ENCODE peak calls at places on chromosomes 4 and X, in nine cellular contexts. One of them, this sample, is unnamed.

GRCh38 chr4:114598191-114599121 is at the start of gene UGT8:
- DNase-seq in H9: peak; percentile 77
- DNase-seq in H7: peak; percentile 77
- DNase-seq in lung microvascular endothelial cell: peak; percentile 19
- DNase-seq in glutamatergic neuron: peak; percentile 74
- DNase-seq in cardiac fibroblast: peak; percentile 8
- DNase-seq in uterus: no peak
- DNase-seq in activated T-helper 1 cell treated with Interleukin-2 at 50 U/mL for 16 hours: no peak
- DNase-seq in stimulated activated CD4-positive, alpha-beta T cell treated with anti-CD3 and anti-CD28 coated beads, Interleukin-4, amount 100 ng/mL, for 48 hours: peak; percentile 20
- DNase-seq in this sample: peak; percentile 28

GRCh38 chr4:169485791-169486742 is 126.3 kb downstream of the NEK1 start:
- DNase-seq in uterus: no peak
- DNase-seq in H9: no peak
- DNase-seq in lung microvascular endothelial cell: peak; percentile 78
- DNase-seq in glutamatergic neuron: peak; percentile 27
- DNase-seq in cardiac fibroblast: peak; percentile 74
- DNase-seq in H7: peak; percentile 21
- DNase-seq in stimulated activated CD4-positive, alpha-beta T cell treated with anti-CD3 and anti-CD28 coated beads, Interleukin-4, amount 100 ng/mL, for 48 hours: no peak
- DNase-seq in activated T-helper 1 cell treated with Interleukin-2 at 50 U/mL for 16 hours: no peak
- DNase-seq in this sample: peak; percentile 59

GRCh38 chr4:153789741-153790651 is 1.1 kb upstream of the SFRP2 start:
- DNase-seq in lung microvascular endothelial cell: no peak
- DNase-seq in activated T-helper 1 cell treated with Interleukin-2 at 50 U/mL for 16 hours: no peak
- DNase-seq in glutamatergic neuron: peak; percentile 29
- DNase-seq in H7: peak; percentile 83
- DNase-seq in cardiac fibroblast: no peak
- DNase-seq in uterus: no peak
- DNase-seq in stimulated activated CD4-positive, alpha-beta T cell treated with anti-CD3 and anti-CD28 coated beads, Interleukin-4, amount 100 ng/mL, for 48 hours: no peak
- DNase-seq in H9: peak; percentile 97
- DNase-seq in this sample: peak; percentile 42

GRCh38 chr4:108036252-108036651 is 46.6 kb downstream of the HADH start:
- DNase-seq in H7: no peak
- DNase-seq in lung microvascular endothelial cell: no peak
- DNase-seq in cardiac fibroblast: no peak
- DNase-seq in glutamatergic neuron: no peak
- DNase-seq in uterus: peak; percentile 24
- DNase-seq in H9: no peak
- DNase-seq in activated T-helper 1 cell treated with Interleukin-2 at 50 U/mL for 16 hours: peak; percentile 35
- DNase-seq in stimulated activated CD4-positive, alpha-beta T cell treated with anti-CD3 and anti-CD28 coated beads, Interleukin-4, amount 100 ng/mL, for 48 hours: peak; percentile 40
- DNase-seq in this sample: no peak

GRCh38 chrX:47958943-47959342 is 44.8 kb downstream of the ZNF182 start:
- DNase-seq in H9: peak; percentile 36
- DNase-seq in activated T-helper 1 cell treated with Interleukin-2 at 50 U/mL for 16 hours: no peak
- DNase-seq in uterus: no peak
- DNase-seq in cardiac fibroblast: peak; percentile 5
- DNase-seq in lung microvascular endothelial cell: peak; percentile 20
- DNase-seq in glutamatergic neuron: no peak
- DNase-seq in stimulated activated CD4-positive, alpha-beta T cell treated with anti-CD3 and anti-CD28 coated beads, Interleukin-4, amount 100 ng/mL, for 48 hours: no peak
- DNase-seq in H7: peak; percentile 25
- DNase-seq in this sample: no peak

GRCh38 chr4:41212221-41213203 is 1.8 kb downstream of the APBB2 start:
- DNase-seq in stimulated activated CD4-positive, alpha-beta T cell treated with anti-CD3 and anti-CD28 coated beads, Interleukin-4, amount 100 ng/mL, for 48 hours: no peak
- DNase-seq in glutamatergic neuron: peak; percentile 25
- DNase-seq in H9: no peak
- DNase-seq in lung microvascular endothelial cell: peak; percentile 70
- DNase-seq in activated T-helper 1 cell treated with Interleukin-2 at 50 U/mL for 16 hours: no peak
- DNase-seq in H7: peak; percentile 64
- DNase-seq in uterus: peak; percentile 41
- DNase-seq in cardiac fibroblast: peak; percentile 85
- DNase-seq in this sample: no peak

GRCh38 chr4:110622841-110623709 is at the start of gene PITX2:
- DNase-seq in cardiac fibroblast: peak; percentile 95
- DNase-seq in uterus: peak; percentile 37
- DNase-seq in H7: peak; percentile 100
- DNase-seq in activated T-helper 1 cell treated with Interleukin-2 at 50 U/mL for 16 hours: no peak
- DNase-seq in glutamatergic neuron: peak; percentile 100
- DNase-seq in H9: peak; percentile 100
- DNase-seq in lung microvascular endothelial cell: peak; percentile 88
- DNase-seq in stimulated activated CD4-positive, alpha-beta T cell treated with anti-CD3 and anti-CD28 coated beads, Interleukin-4, amount 100 ng/mL, for 48 hours: peak; percentile 37
- DNase-seq in this sample: peak; percentile 47

GRCh38 chr4:41693629-41694028 is 54.9 kb downstream of the PHOX2B start:
- DNase-seq in uterus: no peak
- DNase-seq in lung microvascular endothelial cell: peak; percentile 50
- DNase-seq in H7: peak; percentile 5
- DNase-seq in H9: no peak
- DNase-seq in stimulated activated CD4-positive, alpha-beta T cell treated with anti-CD3 and anti-CD28 coated beads, Interleukin-4, amount 100 ng/mL, for 48 hours: no peak
- DNase-seq in glutamatergic neuron: no peak
- DNase-seq in cardiac fibroblast: peak; percentile 47
- DNase-seq in activated T-helper 1 cell treated with Interleukin-2 at 50 U/mL for 16 hours: no peak
- DNase-seq in this sample: peak; percentile 20

GRCh38 chrX:69211701-69212100 is 46.4 kb upstream of the PJA1 start:
- DNase-seq in cardiac fibroblast: no peak
- DNase-seq in activated T-helper 1 cell treated with Interleukin-2 at 50 U/mL for 16 hours: no peak
- DNase-seq in uterus: no peak
- DNase-seq in H9: no peak
- DNase-seq in glutamatergic neuron: no peak
- DNase-seq in lung microvascular endothelial cell: no peak
- DNase-seq in H7: no peak
- DNase-seq in stimulated activated CD4-positive, alpha-beta T cell treated with anti-CD3 and anti-CD28 coated beads, Interleukin-4, amount 100 ng/mL, for 48 hours: no peak
- DNase-seq in this sample: no peak

GRCh38 chr4:95013236-95013635 is 255.5 kb downstream of the BMPR1B start:
- DNase-seq in stimulated activated CD4-positive, alpha-beta T cell treated with anti-CD3 and anti-CD28 coated beads, Interleukin-4, amount 100 ng/mL, for 48 hours: no peak
- DNase-seq in lung microvascular endothelial cell: no peak
- DNase-seq in H9: no peak
- DNase-seq in glutamatergic neuron: no peak
- DNase-seq in activated T-helper 1 cell treated with Interleukin-2 at 50 U/mL for 16 hours: no peak
- DNase-seq in H7: no peak
- DNase-seq in uterus: no peak
- DNase-seq in cardiac fibroblast: no peak
- DNase-seq in this sample: no peak

GRCh38 chrX:37785569-37785968 is 5.7 kb downstream of the CYBB start:
- DNase-seq in H9: no peak
- DNase-seq in cardiac fibroblast: no peak
- DNase-seq in stimulated activated CD4-positive, alpha-beta T cell treated with anti-CD3 and anti-CD28 coated beads, Interleukin-4, amount 100 ng/mL, for 48 hours: no peak
- DNase-seq in activated T-helper 1 cell treated with Interleukin-2 at 50 U/mL for 16 hours: no peak
- DNase-seq in H7: no peak
- DNase-seq in uterus: no peak
- DNase-seq in glutamatergic neuron: no peak
- DNase-seq in lung microvascular endothelial cell: no peak
- DNase-seq in this sample: no peak

GRCh38 chr4:174305961-174306360 is 22.2 kb downstream of the CEP44 start:
- DNase-seq in stimulated activated CD4-positive, alpha-beta T cell treated with anti-CD3 and anti-CD28 coated beads, Interleukin-4, amount 100 ng/mL, for 48 hours: no peak
- DNase-seq in lung microvascular endothelial cell: no peak
- DNase-seq in glutamatergic neuron: no peak
- DNase-seq in activated T-helper 1 cell treated with Interleukin-2 at 50 U/mL for 16 hours: no peak
- DNase-seq in H7: no peak
- DNase-seq in uterus: no peak
- DNase-seq in cardiac fibroblast: no peak
- DNase-seq in H9: no peak
- DNase-seq in this sample: no peak

GRCh38 chr4:146161243-146161642 is 14.3 kb upstream of the LSM6 start:
- DNase-seq in H9: no peak
- DNase-seq in activated T-helper 1 cell treated with Interleukin-2 at 50 U/mL for 16 hours: no peak
- DNase-seq in stimulated activated CD4-positive, alpha-beta T cell treated with anti-CD3 and anti-CD28 coated beads, Interleukin-4, amount 100 ng/mL, for 48 hours: no peak
- DNase-seq in cardiac fibroblast: no peak
- DNase-seq in lung microvascular endothelial cell: no peak
- DNase-seq in glutamatergic neuron: no peak
- DNase-seq in H7: no peak
- DNase-seq in uterus: no peak
- DNase-seq in this sample: no peak

GRCh38 chrX:82237328-82237727 is 1035.4 kb downstream of the SH3BGRL start:
- DNase-seq in uterus: no peak
- DNase-seq in glutamatergic neuron: no peak
- DNase-seq in activated T-helper 1 cell treated with Interleukin-2 at 50 U/mL for 16 hours: no peak
- DNase-seq in cardiac fibroblast: no peak
- DNase-seq in lung microvascular endothelial cell: no peak
- DNase-seq in stimulated activated CD4-positive, alpha-beta T cell treated with anti-CD3 and anti-CD28 coated beads, Interleukin-4, amount 100 ng/mL, for 48 hours: no peak
- DNase-seq in H7: no peak
- DNase-seq in H9: no peak
- DNase-seq in this sample: no peak

This sample was measured in foreskin melanocyte.